ENCODE peak calls at places on chromosomes 6 and 20, in four cellular contexts. S, O, H and J are unnamed samples.

GRCh38 chr20:3686867-3687321 is 5.1 kb upstream of the ADAM33 start:
- DNase-seq in S (no peak), H (peak; percentile 75), O (no peak), J (peak; percentile 21)

GRCh38 chr20:20489054-20489453 is 121.2 kb downstream of the INSM1 start:
- DNase-seq in H (no peak), S (no peak), O (no peak), J (no peak)

GRCh38 chr20:45301824-45302251 is 4.8 kb upstream of the RBPJL start:
- DNase-seq in S (no peak), H (no peak), O (no peak), J (no peak)

GRCh38 chr6:21742238-21742660 is 148.7 kb downstream of the SOX4 start:
- DNase-seq in S (no peak), H (no peak), O (no peak), J (no peak)

GRCh38 chr6:10434235-10434634 is 19.4 kb upstream of the TFAP2A start:
- DNase-seq in S (no peak), H (no peak), O (no peak), J (no peak)

GRCh38 chr6:136793348-136793747 is 1.1 kb upstream of the MAP3K5 start:
- DNase-seq in H (no peak), S (no peak), O (no peak), J (no peak)

GRCh38 chr20:64137598-64138031 is 26.6 kb upstream of the MYT1 start:
- DNase-seq in O (no peak), S (no peak), H (no peak), J (no peak)

GRCh38 chr6:45952546-45952945 is 63.1 kb downstream of the CLIC5 start:
- DNase-seq in O (no peak), S (no peak), H (no peak), J (no peak)

GRCh38 chr6:208973-209372 is 83.3 kb upstream of the DUSP22 start:
- DNase-seq in H (no peak), S (no peak), O (no peak), J (no peak)

GRCh38 chr6:169255643-169256042 is 2.0 kb upstream of the THBS2 start:
- DNase-seq in H (no peak), O (no peak), S (no peak), J (no peak)

GRCh38 chr6:107192739-107193296 is 77.5 kb upstream of the BEND3 start:
- DNase-seq in H (no peak), O (no peak), S (no peak), J (no peak)

GRCh38 chr6:43860285-43860684 is 90.3 kb downstream of the VEGFA start:
- DNase-seq in O (no peak), S (no peak), H (no peak), J (peak; percentile 15)

GRCh38 chr20:3782597-3782996 is 1.3 kb upstream of the SPEF1 start:
- DNase-seq in S (no peak), O (no peak), H (no peak), J (no peak)